ENCODE peak calls at places on chromosomes 16 and 17, in nine cellular contexts. M is transverse colon, J is Panc1, K is stomach, L is vagina, I is GM23338, Z is breast epithelium, U is SK-N-SH, W is HCT116. D is an unnamed sample.

GRCh38 chr16:89581045-89581695 is 5.6 kb downstream of the CPNE7 start:
- DNase-seq in M (no peak), J (no peak), K (no peak), L (no peak), I (no peak), Z (no peak), U (no peak), W (peak; percentile 66), D (no peak)

GRCh38 chr17:49880291-49881053 is 32.6 kb upstream of the TAC4 start:
- DNase-seq in M (peak; percentile 71), J (no peak), K (peak; percentile 79), L (no peak), I (peak; percentile 96), Z (peak; percentile 91), U (peak; percentile 97), W (peak; percentile 70), D (peak; percentile 92)

GRCh38 chr17:69111794-69112193 is 29.9 kb downstream of the ABCA6 start:
- DNase-seq in M (no peak), J (no peak), K (no peak), L (no peak), I (no peak), Z (no peak), U (no peak), W (no peak), D (no peak)

GRCh38 chr17:79987187-79987889 is 48.3 kb downstream of the TBC1D16 start:
- DNase-seq in M (no peak), J (no peak), K (no peak), L (no peak), I (peak; percentile 43), Z (no peak), U (no peak), W (peak; percentile 39), D (peak; percentile 36)

GRCh38 chr17:78351449-78352006 is 8.3 kb downstream of the SOCS3 start:
- DNase-seq in M (peak; percentile 89), J (no peak), K (peak; percentile 73), L (peak; percentile 100), I (peak; percentile 90), Z (peak; percentile 81), U (no peak), W (no peak), D (peak; percentile 88)

GRCh38 chr16:9978160-9978725 is 204.0 kb downstream of the GRIN2A start:
- DNase-seq in M (no peak), J (no peak), K (no peak), L (no peak), I (no peak), Z (no peak), U (no peak), W (no peak), D (no peak)

GRCh38 chr16:73068546-73069401 is 20.8 kb upstream of the ZFHX3 start:
- DNase-seq in M (peak; percentile 57), J (no peak), K (no peak), L (no peak), I (no peak), Z (no peak), U (no peak), W (no peak), D (no peak)

GRCh38 chr17:45291170-45291805 is 25.5 kb downstream of the MAP3K14 start:
- DNase-seq in M (no peak), J (no peak), K (no peak), L (no peak), I (no peak), Z (no peak), U (no peak), W (no peak), D (no peak)

GRCh38 chr17:40056379-40057005 is 2.3 kb upstream of the MED24 start:
- DNase-seq in M (no peak), J (no peak), K (no peak), L (no peak), I (no peak), Z (no peak), U (no peak), W (no peak), D (peak; percentile 55)

GRCh38 chr17:40060887-40061480 is 1.8 kb upstream of the THRA start:
- DNase-seq in M (no peak), J (no peak), K (no peak), L (no peak), I (no peak), Z (no peak), U (no peak), W (no peak), D (peak; percentile 64)

GRCh38 chr17:40058865-40059264 is 3.9 kb upstream of the THRA start:
- DNase-seq in M (no peak), J (no peak), K (no peak), L (no peak), I (no peak), Z (no peak), U (no peak), W (no peak), D (peak; percentile 11)

GRCh38 chr17:40059729-40060475 is 2.9 kb upstream of the THRA start:
- DNase-seq in M (no peak), J (no peak), K (no peak), L (no peak), I (no peak), Z (no peak), U (no peak), W (no peak), D (no peak)

GRCh38 chr17:40058151-40058784 is 4.1 kb upstream of the MED24 start:
- DNase-seq in M (no peak), J (no peak), K (no peak), L (no peak), I (no peak), Z (no peak), U (no peak), W (no peak), D (no peak)
- TF ChIP-seq POLR2AphosphoS5 in M (no peak), J (no peak), K (no peak), L (peak; percentile 18), I (no peak), Z (no peak), U (no peak), W (no peak), D (no peak)

GRCh38 chr16:83792391-83792790 is 15.4 kb upstream of the HSBP1 start:
- DNase-seq in M (no peak), J (no peak), K (no peak), L (no peak), I (no peak), Z (no peak), U (no peak), W (no peak), D (no peak)

GRCh38 chr16:83789642-83790401 is 18.0 kb upstream of the HSBP1 start:
- DNase-seq in M (no peak), J (no peak), K (no peak), L (no peak), I (no peak), Z (no peak), U (no peak), W (no peak), D (no peak)

GRCh38 chr16:83794874-83795273 is 12.9 kb upstream of the HSBP1 start:
- DNase-seq in M (no peak), J (no peak), K (no peak), L (no peak), I (no peak), Z (no peak), U (no peak), W (no peak), D (no peak)

GRCh38 chr16:83791916-83792315 is 15.9 kb upstream of the HSBP1 start:
- DNase-seq in M (no peak), J (no peak), K (no peak), L (no peak), I (no peak), Z (no peak), U (no peak), W (no peak), D (no peak)

DNA sequence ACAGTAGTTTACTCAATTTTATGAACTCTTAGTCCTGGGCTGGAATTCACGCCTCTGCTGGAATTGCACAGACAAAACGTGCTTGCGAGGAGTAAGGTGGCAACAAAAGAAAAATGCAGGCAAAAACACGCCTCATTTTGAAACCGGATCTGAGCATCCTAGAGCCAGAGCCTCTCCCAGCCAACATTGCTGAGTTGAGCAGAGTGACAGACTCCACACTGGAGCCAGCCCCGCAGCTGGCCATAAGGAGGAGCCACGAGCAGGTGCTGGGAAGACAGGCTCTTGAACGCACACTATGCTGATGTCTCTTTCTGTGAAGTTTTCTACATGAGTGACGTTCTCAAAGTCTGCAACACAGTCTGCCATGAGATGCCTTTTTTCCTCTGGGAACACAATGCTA is 14.6 kb upstream of the HSBP1 start:
- DNase-seq in M (no peak), J (no peak), K (no peak), L (no peak), I (peak; percentile 57), Z (no peak), U (no peak), W (no peak), D (no peak)
- TF ChIP-seq POLR2AphosphoS5 in M (no peak), J (no peak), K (no peak), L (no peak), I (no peak), Z (no peak), U (no peak), W (no peak), D (no peak)

GRCh38 chr16:24936151-24936550 is 79.0 kb downstream of the ARHGAP17 start:
- DNase-seq in M (no peak), J (no peak), K (no peak), L (no peak), I (no peak), Z (no peak), U (no peak), W (no peak), D (no peak)

GRCh38 chr16:24943471-24943870 is 71.7 kb downstream of the ARHGAP17 start:
- DNase-seq in M (no peak), J (no peak), K (no peak), L (no peak), I (no peak), Z (no peak), U (no peak), W (no peak), D (no peak)

GRCh38 chr16:24935336-24935735 is 79.8 kb downstream of the ARHGAP17 start:
- DNase-seq in M (no peak), J (no peak), K (no peak), L (no peak), I (no peak), Z (no peak), U (no peak), W (no peak), D (no peak)

GRCh38 chr16:24939738-24940137 is 75.4 kb downstream of the ARHGAP17 start:
- DNase-seq in M (no peak), J (no peak), K (no peak), L (no peak), I (no peak), Z (no peak), U (no peak), W (no peak), D (no peak)

GRCh38 chr16:24939224-24939623 is 75.9 kb downstream of the ARHGAP17 start:
- DNase-seq in M (no peak), J (no peak), K (no peak), L (no peak), I (no peak), Z (no peak), U (no peak), W (no peak), D (no peak)
- TF ChIP-seq POLR2AphosphoS5 in M (no peak), J (no peak), K (no peak), L (no peak), I (no peak), Z (no peak), U (no peak), W (no peak), D (no peak)

GRCh38 chr16:12498077-12498476 is 305.6 kb downstream of the CPPED1 start:
- DNase-seq in M (no peak), J (no peak), K (no peak), L (no peak), I (no peak), Z (no peak), U (no peak), W (no peak), D (no peak)

GRCh38 chr16:12496866-12497265 is 306.8 kb downstream of the CPPED1 start:
- DNase-seq in M (no peak), J (no peak), K (no peak), L (no peak), I (no peak), Z (no peak), U (no peak), W (no peak), D (no peak)

GRCh38 chr16:12496181-12496580 is 307.5 kb downstream of the CPPED1 start:
- DNase-seq in M (no peak), J (no peak), K (no peak), L (no peak), I (no peak), Z (no peak), U (no peak), W (no peak), D (no peak)

GRCh38 chr16:12497558-12497957 is 306.1 kb downstream of the CPPED1 start:
- DNase-seq in M (no peak), J (no peak), K (no peak), L (no peak), I (no peak), Z (no peak), U (no peak), W (no peak), D (no peak)

DNA sequence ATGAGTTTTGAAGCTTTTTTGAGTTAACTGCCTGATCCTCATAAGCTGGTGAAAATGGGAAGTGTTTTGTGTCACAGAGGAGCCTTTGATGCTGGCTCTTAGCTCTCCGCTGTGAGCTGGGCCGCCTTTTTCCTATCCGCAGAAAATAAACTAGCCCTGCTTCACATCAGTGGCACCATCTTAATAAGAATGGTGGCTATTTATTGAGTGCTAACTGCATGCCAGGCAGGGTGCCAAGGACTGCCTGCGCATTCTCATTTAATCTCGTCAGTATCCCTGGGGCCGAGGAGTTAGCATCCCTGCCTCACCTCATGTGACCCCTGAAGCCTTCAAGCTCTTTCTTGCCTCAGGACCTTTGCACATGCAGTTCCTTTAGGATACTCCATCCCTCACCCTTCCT is 309.0 kb downstream of the CPPED1 start:
- DNase-seq in M (no peak), J (no peak), K (no peak), L (no peak), I (no peak), Z (no peak), U (no peak), W (no peak), D (no peak)
- TF ChIP-seq POLR2AphosphoS5 in M (no peak), J (no peak), K (no peak), L (no peak), I (no peak), Z (no peak), U (no peak), W (no peak), D (no peak)